ENCODE peak calls at places on chromosomes 12 and 14, in nine cellular contexts. T, P, R, E, A, G, M, H and B are unnamed samples.

GRCh38 chr12:93139028-93139665 is 210.1 kb upstream of the EEA1 start:
- DNase-seq in T (peak), P (no peak), R (no peak), E (no peak), A (no peak), G (no peak), M (no peak), H (peak), B (no peak)

GRCh38 chr14:90599748-90600507 is 203.1 kb downstream of the CALM1 start:
- DNase-seq in T (no peak), P (no peak), R (no peak), E (no peak), A (no peak), G (no peak), M (no peak), H (no peak), B (no peak)

GRCh38 chr12:31736472-31736871 is 7.7 kb upstream of the AMN1 start:
- DNase-seq in T (no peak), P (no peak), R (peak), E (peak), A (no peak), G (no peak), M (no peak), H (no peak), B (no peak)

GRCh38 chr14:102278631-102278935 is 26.4 kb downstream of the MOK start:
- DNase-seq in T (no peak), P (no peak), R (no peak), E (no peak), A (no peak), G (no peak), M (no peak), H (no peak), B (no peak)

GRCh38 chr14:64363265-64363840 is 24.8 kb upstream of the MTHFD1 start:
- DNase-seq in T (no peak), P (no peak), R (peak), E (no peak), A (no peak), G (no peak), M (no peak), H (no peak), B (no peak)

GRCh38 chr12:47383942-47384341 is 304.2 kb upstream of the AMIGO2 start:
- DNase-seq in T (no peak), P (no peak), R (peak), E (no peak), A (no peak), G (no peak), M (no peak), H (no peak), B (no peak)

GRCh38 chr12:57491393-57492280 is 3.8 kb downstream of the MARS1 start:
- DNase-seq in T (no peak), P (no peak), R (no peak), E (no peak), A (no peak), G (no peak), M (no peak), H (no peak), B (no peak)

GRCh38 chr12:95574799-95575452 is 23.6 kb upstream of the USP44 start:
- DNase-seq in T (no peak), P (peak), R (peak), E (no peak), A (no peak), G (no peak), M (no peak), H (peak), B (no peak)

GRCh38 chr12:24821691-24822090 is 127.2 kb downstream of the BCAT1 start:
- DNase-seq in T (no peak), P (no peak), R (peak), E (no peak), A (no peak), G (no peak), M (no peak), H (no peak), B (no peak)

GRCh38 chr14:34258318-34258717 is 203.7 kb downstream of the SPTSSA start:
- DNase-seq in T (no peak), P (no peak), R (no peak), E (no peak), A (no peak), G (no peak), M (no peak), H (no peak), B (no peak)

GRCh38 chr12:121062391-121063045 is 23.5 kb upstream of the OASL start:
- DNase-seq in T (no peak), P (no peak), R (no peak), E (no peak), A (no peak), G (no peak), M (no peak), H (no peak), B (no peak)

GRCh38 chr14:91271639-91272038 is 27.1 kb upstream of the GPR68 start:
- DNase-seq in T (no peak), P (no peak), R (no peak), E (no peak), A (no peak), G (no peak), M (no peak), H (no peak), B (no peak)

GRCh38 chr14:69626132-69626500 is 14.7 kb downstream of the SUSD6 start:
- DNase-seq in T (no peak), P (no peak), R (no peak), E (no peak), A (no peak), G (no peak), M (no peak), H (no peak), B (no peak)